ENCODE peak calls at places on chromosomes 6 and 20, in ten cellular contexts. One of them, this sample, is unnamed.

GRCh38 chr20:58512808-58513552 is 2.2 kb downstream of the APCDD1L start:
- DNase-seq in DMS153: no peak
- DNase-seq in kidney: no peak
- DNase-seq in cortex of kidney: no peak
- DNase-seq in mammary epithelial cell: no peak
- DNase-seq in HT1080: no peak
- DNase-seq in NCI-H1105: no peak
- DNase-seq in T-cell: no peak
- DNase-seq in fibroblast of the aortic adventitia: no peak
- DNase-seq in putamen: no peak
- DNase-seq in this sample: no peak

GRCh38 chr20:18197382-18198070 is 59.9 kb downstream of the KAT14 start:
- DNase-seq in DMS153: no peak
- DNase-seq in kidney: no peak
- DNase-seq in cortex of kidney: no peak
- DNase-seq in mammary epithelial cell: peak; percentile 98
- DNase-seq in HT1080: peak; percentile 78
- DNase-seq in NCI-H1105: no peak
- DNase-seq in T-cell: no peak
- DNase-seq in fibroblast of the aortic adventitia: no peak
- DNase-seq in putamen: no peak
- DNase-seq in this sample: no peak

GRCh38 chr6:131524695-131525336 is 48.2 kb upstream of the ARG1 start:
- DNase-seq in DMS153: no peak
- DNase-seq in kidney: no peak
- DNase-seq in cortex of kidney: no peak
- DNase-seq in mammary epithelial cell: no peak
- DNase-seq in HT1080: no peak
- DNase-seq in NCI-H1105: no peak
- DNase-seq in T-cell: no peak
- DNase-seq in fibroblast of the aortic adventitia: no peak
- DNase-seq in putamen: no peak
- DNase-seq in this sample: no peak

GRCh38 chr6:43120938-43121913 is 45.1 kb downstream of the PTK7 start:
- DNase-seq in DMS153: no peak
- DNase-seq in kidney: peak; percentile 92
- DNase-seq in cortex of kidney: no peak
- DNase-seq in mammary epithelial cell: peak; percentile 93
- DNase-seq in HT1080: peak; percentile 92
- DNase-seq in NCI-H1105: no peak
- DNase-seq in T-cell: no peak
- DNase-seq in fibroblast of the aortic adventitia: peak; percentile 99
- DNase-seq in putamen: no peak
- DNase-seq in this sample: peak; percentile 95

GRCh38 chr6:143158113-143158581 is 97.5 kb downstream of the AIG1 start:
- DNase-seq in DMS153: no peak
- DNase-seq in kidney: no peak
- DNase-seq in cortex of kidney: no peak
- DNase-seq in mammary epithelial cell: peak; percentile 41
- DNase-seq in HT1080: peak; percentile 60
- DNase-seq in NCI-H1105: no peak
- DNase-seq in T-cell: no peak
- DNase-seq in fibroblast of the aortic adventitia: peak; percentile 68
- DNase-seq in putamen: no peak
- DNase-seq in this sample: no peak

GRCh38 chr6:121522265-121522664 is 86.8 kb downstream of the GJA1 start:
- DNase-seq in DMS153: no peak
- DNase-seq in kidney: no peak
- DNase-seq in cortex of kidney: no peak
- DNase-seq in mammary epithelial cell: peak; percentile 93
- DNase-seq in HT1080: peak; percentile 94
- DNase-seq in NCI-H1105: no peak
- DNase-seq in T-cell: no peak
- DNase-seq in fibroblast of the aortic adventitia: peak; percentile 95
- DNase-seq in putamen: no peak
- DNase-seq in this sample: peak; percentile 92

GRCh38 chr6:80742481-80742880 is 636.0 kb downstream of the BCKDHB start:
- DNase-seq in DMS153: no peak
- DNase-seq in kidney: no peak
- DNase-seq in cortex of kidney: no peak
- DNase-seq in mammary epithelial cell: peak; percentile 19
- DNase-seq in HT1080: peak; percentile 60
- DNase-seq in NCI-H1105: no peak
- DNase-seq in T-cell: no peak
- DNase-seq in fibroblast of the aortic adventitia: peak; percentile 77
- DNase-seq in putamen: no peak
- DNase-seq in this sample: peak; percentile 27

GRCh38 chr20:19921349-19921793 is 95.8 kb upstream of the NAA20 start:
- DNase-seq in DMS153: no peak
- DNase-seq in kidney: no peak
- DNase-seq in cortex of kidney: no peak
- DNase-seq in mammary epithelial cell: no peak
- DNase-seq in HT1080: no peak
- DNase-seq in NCI-H1105: no peak
- DNase-seq in T-cell: no peak
- DNase-seq in fibroblast of the aortic adventitia: no peak
- DNase-seq in putamen: peak; percentile 79
- DNase-seq in this sample: no peak

GRCh38 chr6:14441371-14441781 is 323.8 kb downstream of the CD83 start:
- DNase-seq in DMS153: peak; percentile 83
- DNase-seq in kidney: no peak
- DNase-seq in cortex of kidney: no peak
- DNase-seq in mammary epithelial cell: no peak
- DNase-seq in HT1080: no peak
- DNase-seq in NCI-H1105: peak; percentile 84
- DNase-seq in T-cell: no peak
- DNase-seq in fibroblast of the aortic adventitia: peak; percentile 84
- DNase-seq in putamen: no peak
- DNase-seq in this sample: peak; percentile 57

GRCh38 chr6:33290459-33290858 is 1.1 kb downstream of the PFDN6 start:
- DNase-seq in DMS153: no peak
- DNase-seq in kidney: no peak
- DNase-seq in cortex of kidney: no peak
- DNase-seq in mammary epithelial cell: no peak
- DNase-seq in HT1080: no peak
- DNase-seq in NCI-H1105: no peak
- DNase-seq in T-cell: no peak
- DNase-seq in fibroblast of the aortic adventitia: no peak
- DNase-seq in putamen: no peak
- DNase-seq in this sample: no peak

GRCh38 chr6:1312444-1313363 is 806 bp downstream of the FOXQ1 start:
- DNase-seq in DMS153: no peak
- DNase-seq in kidney: peak; percentile 76
- DNase-seq in cortex of kidney: no peak
- DNase-seq in mammary epithelial cell: peak; percentile 37
- DNase-seq in HT1080: no peak
- DNase-seq in NCI-H1105: peak; percentile 12
- DNase-seq in T-cell: no peak
- DNase-seq in fibroblast of the aortic adventitia: no peak
- DNase-seq in putamen: no peak
- DNase-seq in this sample: no peak

GRCh38 chr6:48099713-48100675 is 11.0 kb downstream of the PTCHD4 start:
- DNase-seq in DMS153: no peak
- DNase-seq in kidney: no peak
- DNase-seq in cortex of kidney: no peak
- DNase-seq in mammary epithelial cell: peak; percentile 39
- DNase-seq in HT1080: no peak
- DNase-seq in NCI-H1105: no peak
- DNase-seq in T-cell: no peak
- DNase-seq in fibroblast of the aortic adventitia: no peak
- DNase-seq in putamen: no peak
- DNase-seq in this sample: no peak

GRCh38 chr20:23995905-23996666 is 7.5 kb upstream of the GGTLC1 start:
- DNase-seq in DMS153: no peak
- DNase-seq in kidney: no peak
- DNase-seq in cortex of kidney: no peak
- DNase-seq in mammary epithelial cell: peak; percentile 6
- DNase-seq in HT1080: no peak
- DNase-seq in NCI-H1105: peak; percentile 25
- DNase-seq in T-cell: peak; percentile 54
- DNase-seq in fibroblast of the aortic adventitia: peak; percentile 57
- DNase-seq in putamen: peak; percentile 13
- DNase-seq in this sample: no peak

GRCh38 chr6:170291271-170292110 is 613 bp upstream of the DLL1 start:
- DNase-seq in DMS153: peak; percentile 90
- DNase-seq in kidney: peak; percentile 94
- DNase-seq in cortex of kidney: no peak
- DNase-seq in mammary epithelial cell: peak; percentile 60
- DNase-seq in HT1080: no peak
- DNase-seq in NCI-H1105: peak; percentile 93
- DNase-seq in T-cell: no peak
- DNase-seq in fibroblast of the aortic adventitia: no peak
- DNase-seq in putamen: peak; percentile 85
- DNase-seq in this sample: no peak

GRCh38 chr6:351011-351866 is 40.3 kb upstream of the IRF4 start:
- DNase-seq in DMS153: no peak
- DNase-seq in kidney: peak; percentile 59
- DNase-seq in cortex of kidney: no peak
- DNase-seq in mammary epithelial cell: no peak
- DNase-seq in HT1080: no peak
- DNase-seq in NCI-H1105: no peak
- DNase-seq in T-cell: no peak
- DNase-seq in fibroblast of the aortic adventitia: no peak
- DNase-seq in putamen: no peak
- DNase-seq in this sample: no peak

GRCh38 chr20:13839421-13840092 is 54.7 kb downstream of the NDUFAF5 start:
- DNase-seq in DMS153: no peak
- DNase-seq in kidney: no peak
- DNase-seq in cortex of kidney: no peak
- DNase-seq in mammary epithelial cell: peak; percentile 77
- DNase-seq in HT1080: peak; percentile 80
- DNase-seq in NCI-H1105: no peak
- DNase-seq in T-cell: no peak
- DNase-seq in fibroblast of the aortic adventitia: peak; percentile 49
- DNase-seq in putamen: no peak
- DNase-seq in this sample: peak; percentile 74

GRCh38 chr6:26003102-26003694 is 40.6 kb downstream of the TRIM38 start:
- DNase-seq in DMS153: peak; percentile 2
- DNase-seq in kidney: no peak
- DNase-seq in cortex of kidney: no peak
- DNase-seq in mammary epithelial cell: peak; percentile 33
- DNase-seq in HT1080: peak; percentile 50
- DNase-seq in NCI-H1105: peak; percentile 64
- DNase-seq in T-cell: peak; percentile 29
- DNase-seq in fibroblast of the aortic adventitia: peak; percentile 70
- DNase-seq in putamen: no peak
- DNase-seq in this sample: no peak

GRCh38 chr20:31606678-31606927 is 1.5 kb downstream of the ID1 start:
- DNase-seq in DMS153: no peak
- DNase-seq in kidney: no peak
- DNase-seq in cortex of kidney: no peak
- DNase-seq in mammary epithelial cell: no peak
- DNase-seq in HT1080: no peak
- DNase-seq in NCI-H1105: no peak
- DNase-seq in T-cell: no peak
- DNase-seq in fibroblast of the aortic adventitia: no peak
- DNase-seq in putamen: no peak
- DNase-seq in this sample: no peak

GRCh38 chr6:42450314-42451145 is 1.2 kb downstream of the TRERF1 start:
- DNase-seq in DMS153: no peak
- DNase-seq in kidney: no peak
- DNase-seq in cortex of kidney: no peak
- DNase-seq in mammary epithelial cell: no peak
- DNase-seq in HT1080: peak; percentile 20
- DNase-seq in NCI-H1105: no peak
- DNase-seq in T-cell: no peak
- DNase-seq in fibroblast of the aortic adventitia: peak; percentile 37
- DNase-seq in putamen: no peak
- DNase-seq in this sample: no peak

GRCh38 chr6:32668226-32668747 is 1.8 kb upstream of the HLA-DQB1 start:
- DNase-seq in DMS153: peak; percentile 89
- DNase-seq in kidney: peak; percentile 75
- DNase-seq in cortex of kidney: no peak
- DNase-seq in mammary epithelial cell: peak; percentile 93
- DNase-seq in HT1080: no peak
- DNase-seq in NCI-H1105: no peak
- DNase-seq in T-cell: peak; percentile 37
- DNase-seq in fibroblast of the aortic adventitia: peak; percentile 6
- DNase-seq in putamen: peak; percentile 19
- DNase-seq in this sample: no peak

GRCh38 chr6:125843593-125843992 is 52.8 kb downstream of the NCOA7 start:
- DNase-seq in DMS153: no peak
- DNase-seq in kidney: no peak
- DNase-seq in cortex of kidney: no peak
- DNase-seq in mammary epithelial cell: no peak
- DNase-seq in HT1080: no peak
- DNase-seq in NCI-H1105: no peak
- DNase-seq in T-cell: no peak
- DNase-seq in fibroblast of the aortic adventitia: no peak
- DNase-seq in putamen: peak; percentile 66
- DNase-seq in this sample: no peak

GRCh38 chr20:38246357-38247165 is 14.0 kb downstream of the KIAA1755 start:
- DNase-seq in DMS153: no peak
- DNase-seq in kidney: no peak
- DNase-seq in cortex of kidney: no peak
- DNase-seq in mammary epithelial cell: no peak
- DNase-seq in HT1080: no peak
- DNase-seq in NCI-H1105: no peak
- DNase-seq in T-cell: no peak
- DNase-seq in fibroblast of the aortic adventitia: peak; percentile 89
- DNase-seq in putamen: no peak
- DNase-seq in this sample: no peak

GRCh38 chr6:36845233-36845632 is 6.0 kb upstream of the CPNE5 start:
- DNase-seq in DMS153: no peak
- DNase-seq in kidney: no peak
- DNase-seq in cortex of kidney: no peak
- DNase-seq in mammary epithelial cell: no peak
- DNase-seq in HT1080: no peak
- DNase-seq in NCI-H1105: no peak
- DNase-seq in T-cell: no peak
- DNase-seq in fibroblast of the aortic adventitia: no peak
- DNase-seq in putamen: no peak
- DNase-seq in this sample: no peak

GRCh38 chr6:90079555-90080490 is 185.6 kb downstream of the GJA10 start:
- DNase-seq in DMS153: no peak
- DNase-seq in kidney: no peak
- DNase-seq in cortex of kidney: no peak
- DNase-seq in mammary epithelial cell: no peak
- DNase-seq in HT1080: no peak
- DNase-seq in NCI-H1105: no peak
- DNase-seq in T-cell: no peak
- DNase-seq in fibroblast of the aortic adventitia: no peak
- DNase-seq in putamen: no peak
- DNase-seq in this sample: no peak

GRCh38 chr6:43950206-43950605 is 177.0 kb downstream of the MRPL14 start:
- DNase-seq in DMS153: no peak
- DNase-seq in kidney: peak; percentile 37
- DNase-seq in cortex of kidney: no peak
- DNase-seq in mammary epithelial cell: no peak
- DNase-seq in HT1080: no peak
- DNase-seq in NCI-H1105: no peak
- DNase-seq in T-cell: no peak
- DNase-seq in fibroblast of the aortic adventitia: no peak
- DNase-seq in putamen: no peak
- DNase-seq in this sample: no peak

GRCh38 chr6:149212892-149213786 is 104.4 kb upstream of the TAB2 start:
- DNase-seq in DMS153: no peak
- DNase-seq in kidney: no peak
- DNase-seq in cortex of kidney: no peak
- DNase-seq in mammary epithelial cell: no peak
- DNase-seq in HT1080: no peak
- DNase-seq in NCI-H1105: no peak
- DNase-seq in T-cell: no peak
- DNase-seq in fibroblast of the aortic adventitia: no peak
- DNase-seq in putamen: no peak
- DNase-seq in this sample: no peak

GRCh38 chr6:53313784-53314382 is 34.9 kb downstream of the ELOVL5 start:
- DNase-seq in DMS153: no peak
- DNase-seq in kidney: no peak
- DNase-seq in cortex of kidney: no peak
- DNase-seq in mammary epithelial cell: no peak
- DNase-seq in HT1080: no peak
- DNase-seq in NCI-H1105: no peak
- DNase-seq in T-cell: no peak
- DNase-seq in fibroblast of the aortic adventitia: peak; percentile 84
- DNase-seq in putamen: no peak
- DNase-seq in this sample: no peak

GRCh38 chr6:140921366-140922226 is 1211.1 kb upstream of the GJE1 start:
- DNase-seq in DMS153: no peak
- DNase-seq in kidney: no peak
- DNase-seq in cortex of kidney: no peak
- DNase-seq in mammary epithelial cell: peak; percentile 89
- DNase-seq in HT1080: peak; percentile 75
- DNase-seq in NCI-H1105: no peak
- DNase-seq in T-cell: no peak
- DNase-seq in fibroblast of the aortic adventitia: peak; percentile 87
- DNase-seq in putamen: peak; percentile 6
- DNase-seq in this sample: peak; percentile 83